ENCODE peak calls at places on chromosomes 5 and 9, in ten cellular contexts. Y is mucosa of descending colon, K is heart right ventricle, O is fibroblast of lung, G is H1, U is HepG2, D is coronary artery, P is K562, L is tibial artery, S is IMR-90. N is an unnamed sample.

GRCh38 chr5:169627551-169627950 is 9.5 kb upstream of the DOCK2 start:
- DNase-seq in K (no peak), L (no peak), Y (no peak), G (no peak), D (no peak), O (no peak), P (no peak), U (no peak), S (no peak), N (no peak)

GRCh38 chr9:86549920-86550319 is 195.7 kb upstream of the TUT7 start:
- DNase-seq in L (no peak), D (no peak), G (no peak), P (no peak), Y (no peak), U (no peak), O (no peak), S (no peak), K (no peak), N (no peak)

GRCh38 chr5:168006473-168007130 is 284.8 kb upstream of the WWC1 start:
- DNase-seq in K (no peak), L (no peak), D (no peak), P (no peak), G (no peak), U (no peak), Y (no peak), S (peak; percentile 1), O (peak; percentile 14), N (no peak)

GRCh38 chr9:4665357-4665756 is 923 bp downstream of the SPATA6L start:
- DNase-seq in Y (no peak), O (peak; percentile 43), D (no peak), P (no peak), U (no peak), K (no peak), G (no peak), S (peak; percentile 45), L (no peak), N (no peak)

GRCh38 chr5:124309241-124309977 is 437.0 kb downstream of the ZNF608 start:
- DNase-seq in P (no peak), K (no peak), D (no peak), O (no peak), G (peak; percentile 60), L (no peak), S (no peak), Y (no peak), U (no peak), N (no peak)

GRCh38 chr9:68898781-68899439 is 115.0 kb downstream of the PRKACG start:
- DNase-seq in P (no peak), D (no peak), O (no peak), L (no peak), G (no peak), Y (no peak), U (no peak), S (no peak), K (no peak), N (no peak)

GRCh38 chr5:159936686-159937329 is 20.5 kb downstream of the ADRA1B start:
- DNase-seq in P (no peak), D (no peak), G (peak; percentile 33), K (no peak), U (no peak), O (peak; percentile 31), S (peak; percentile 15), L (no peak), Y (no peak), N (no peak)

GRCh38 chr5:129917224-129917623 is 13.0 kb downstream of the CHSY3 start:
- DNase-seq in P (no peak), L (no peak), S (no peak), K (no peak), Y (no peak), D (no peak), G (no peak), O (no peak), U (no peak), N (no peak)

DNA sequence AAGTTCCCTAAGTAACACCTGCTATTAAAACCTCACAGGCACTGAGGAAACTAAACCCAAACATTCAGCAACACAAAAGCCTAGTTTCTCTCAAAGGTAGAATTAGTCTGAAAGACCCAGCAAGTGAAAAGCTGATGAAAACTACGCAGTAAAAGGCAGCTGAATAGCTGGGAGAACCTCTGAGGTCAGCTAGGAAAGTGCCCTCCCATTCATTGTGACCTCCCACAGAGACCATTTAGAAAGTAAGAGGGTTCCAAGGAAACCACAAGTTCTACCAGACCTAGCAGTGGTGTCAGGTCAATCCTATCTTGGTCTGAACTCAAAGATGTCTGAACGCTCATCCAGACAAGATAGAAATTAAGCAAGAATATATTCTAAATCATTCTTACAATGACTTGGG is 144.7 kb downstream of the SSBP2 start:
- DNase-seq in D (no peak), K (no peak), G (no peak), S (no peak), Y (no peak), P (peak; percentile 15), L (no peak), U (no peak), O (no peak), N (no peak)
- H3K4me3 ChIP-seq in D (no peak overlapping the region), K (no peak overlapping the region), G (peak overlapping the region; percentile 11), S (no peak overlapping the region), Y (no peak overlapping the region), P (no peak overlapping the region), L (no peak overlapping the region), U (no peak overlapping the region), O (no peak overlapping the region), N (no peak overlapping the region)

GRCh38 chr9:2083552-2083951 is 68.4 kb downstream of the SMARCA2 start:
- DNase-seq in K (no peak), D (no peak), L (no peak), G (no peak), U (no peak), Y (no peak), S (no peak), O (no peak), P (no peak), N (no peak)

GRCh38 chr9:2086971-2087370 is 71.8 kb downstream of the SMARCA2 start:
- DNase-seq in P (no peak), U (no peak), K (no peak), Y (no peak), G (no peak), S (no peak), L (no peak), D (no peak), O (no peak), N (no peak)

GRCh38 chr9:2085719-2086515 is 70.8 kb downstream of the SMARCA2 start:
- DNase-seq in K (no peak), L (no peak), O (peak; percentile 65), P (no peak), Y (no peak), D (no peak), G (no peak), U (no peak), S (peak; percentile 36), N (no peak)

GRCh38 chr9:2082802-2083201 is 67.7 kb downstream of the SMARCA2 start:
- DNase-seq in S (no peak), U (no peak), O (peak; percentile 8), Y (no peak), K (no peak), G (no peak), D (no peak), L (no peak), P (no peak), N (no peak)

GRCh38 chr9:2087500-2088313 is 72.6 kb downstream of the SMARCA2 start:
- DNase-seq in O (peak; percentile 64), U (peak; percentile 25), P (peak; percentile 37), L (no peak), Y (no peak), S (peak; percentile 52), K (no peak), D (no peak), G (no peak), N (no peak)
- TF ChIP-seq CTCF in O (peak; percentile 58), U (peak; percentile 58), P (peak; percentile 50), L (peak; percentile 51), Y (peak; percentile 56), S (peak; percentile 63), K (peak; percentile 68), D (no peak), G (no peak), N (peak; percentile 64)

GRCh38 chr9:21542780-21543179 is 60.7 kb upstream of the IFNE start:
- DNase-seq in S (no peak), L (no peak), K (no peak), O (peak; percentile 11), Y (no peak), D (no peak), G (no peak), U (no peak), P (no peak), N (no peak)
- H3K4me3 ChIP-seq in S (no peak overlapping the region), L (no peak overlapping the region), K (no peak overlapping the region), O (no peak overlapping the region), Y (no peak overlapping the region), D (no peak overlapping the region), G (peak overlapping the region; percentile 11), U (no peak overlapping the region), P (no peak overlapping the region), N (no peak overlapping the region)

GRCh38 chr9:115204827-115205506 is 87.0 kb upstream of the TNC start:
- DNase-seq in S (peak; percentile 95), O (peak; percentile 85), D (no peak), Y (no peak), L (no peak), U (no peak), K (no peak), P (no peak), G (no peak), N (no peak)

GRCh38 chr9:115202181-115202580 is 84.2 kb upstream of the TNC start:
- DNase-seq in G (no peak), S (no peak), D (no peak), O (no peak), K (no peak), Y (no peak), L (no peak), U (no peak), P (no peak), N (no peak)

GRCh38 chr9:115200711-115201505 is 83.0 kb upstream of the TNC start:
- DNase-seq in Y (no peak), L (peak; percentile 40), U (no peak), S (peak; percentile 16), P (no peak), G (no peak), K (no peak), D (no peak), O (peak; percentile 64), N (no peak)

GRCh38 chr9:115207003-115207837 is 89.3 kb upstream of the TNC start:
- DNase-seq in O (no peak), D (no peak), P (no peak), U (no peak), G (no peak), K (no peak), Y (no peak), L (no peak), S (peak; percentile 31), N (no peak)

DNA sequence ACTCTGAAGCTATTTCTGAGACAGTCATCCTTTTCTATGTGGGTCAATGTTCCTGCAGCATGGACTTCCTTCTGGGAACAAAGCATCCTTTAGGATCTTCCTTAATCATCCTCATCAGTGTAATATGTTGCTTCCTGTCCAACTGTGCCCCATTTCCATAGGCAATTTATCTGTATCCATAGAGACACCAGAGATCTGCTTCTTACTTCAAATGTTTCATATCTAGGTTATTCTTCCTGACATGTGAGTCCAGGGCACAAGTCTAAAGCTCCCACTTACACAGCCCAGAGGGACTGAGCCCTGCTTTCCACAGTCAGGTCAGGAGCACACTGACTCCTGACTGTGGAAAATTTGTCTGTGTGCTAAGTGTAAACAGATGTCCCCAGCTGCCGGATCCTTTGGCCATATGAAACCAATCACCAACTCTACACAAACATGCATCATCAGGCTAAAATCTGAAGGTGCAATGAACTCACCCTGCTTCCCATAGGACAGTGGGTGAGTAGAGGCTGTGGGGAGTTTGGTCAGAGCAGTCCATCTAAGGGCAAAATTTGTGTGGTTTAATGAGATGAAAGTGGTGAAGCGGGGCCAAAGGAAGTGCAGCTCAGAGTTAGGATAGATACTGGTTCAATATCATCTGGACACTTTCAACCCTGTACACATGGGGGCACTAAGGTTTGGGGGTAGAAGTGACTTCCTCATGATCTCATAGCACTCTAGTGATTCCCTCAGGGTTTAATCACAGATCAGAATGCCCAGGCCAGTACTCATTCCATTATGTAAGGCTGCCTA is 85.2 kb upstream of the TNC start:
- DNase-seq in Y (no peak), D (no peak), O (peak; percentile 69), P (no peak), K (no peak), G (no peak), L (no peak), S (peak; percentile 94), U (no peak), N (no peak)
- TF ChIP-seq CTCF in Y (no peak), D (no peak), O (no peak), P (no peak), K (no peak), G (no peak), L (no peak), S (peak; percentile 23), U (no peak), N (no peak)